ENCODE peak calls at places on chromosomes 12 and 14, in five cellular contexts. P, M, H, V and F are unnamed samples.

GRCh38 chr12:2957816-2958431 is 1.3 kb upstream of the TEAD4 start:
- DNase-seq in P (no peak), M (no peak), H (no peak), V (no peak), F (no peak)

GRCh38 chr14:104805326-104805678 is 4.4 kb downstream of the ZBTB42 start:
- DNase-seq in P (no peak), M (peak; percentile 69), H (no peak), V (no peak), F (no peak)

GRCh38 chr12:588658-589057 is 74.6 kb downstream of the NINJ2 start:
- DNase-seq in P (no peak), M (no peak), H (no peak), V (no peak), F (no peak)

GRCh38 chr14:32307881-32308582 is 21.1 kb upstream of the AKAP6 start:
- DNase-seq in P (no peak), M (no peak), H (no peak), V (no peak), F (no peak)

GRCh38 chr12:117105902-117106301 is 6.7 kb upstream of the TESC start:
- DNase-seq in P (no peak), M (no peak), H (no peak), V (peak; percentile 53), F (peak; percentile 43)

GRCh38 chr12:68998036-68998435 is 65.1 kb upstream of the CPM start:
- DNase-seq in P (no peak), M (no peak), H (no peak), V (no peak), F (no peak)

GRCh38 chr12:65895759-65896656 is 71.7 kb downstream of the HMGA2 start:
- DNase-seq in P (no peak), M (no peak), H (no peak), V (no peak), F (no peak)

GRCh38 chr12:92041742-92042141 is 103.9 kb downstream of the BTG1 start:
- DNase-seq in P (no peak), M (no peak), H (no peak), V (no peak), F (no peak)

GRCh38 chr14:68146812-68147211 is 327.2 kb downstream of the RAD51B start:
- DNase-seq in P (no peak), M (no peak), H (no peak), V (no peak), F (no peak)

GRCh38 chr12:28946361-28946760 is 202.7 kb upstream of the FAR2 start:
- DNase-seq in P (no peak), M (no peak), H (no peak), V (no peak), F (no peak)

GRCh38 chr12:110590806-110591326 is 7.7 kb upstream of the PPTC7 start:
- DNase-seq in P (no peak), M (no peak), H (no peak), V (no peak), F (peak; percentile 79)

GRCh38 chr14:55571125-55571889 is 8.7 kb upstream of the KTN1 start:
- DNase-seq in P (no peak), M (no peak), H (no peak), V (no peak), F (no peak)

GRCh38 chr14:91368681-91369416 is 48.8 kb downstream of the CCDC88C start:
- DNase-seq in P (no peak), M (no peak), H (no peak), V (no peak), F (no peak)

GRCh38 chr12:6613776-6614512 is 6.8 kb upstream of the CHD4 start:
- DNase-seq in P (peak; percentile 81), M (peak; percentile 91), H (peak; percentile 92), V (peak; percentile 55), F (peak; percentile 50)

GRCh38 chr14:96793547-96793946 is 3.6 kb upstream of the VRK1 start:
- DNase-seq in P (no peak), M (no peak), H (no peak), V (no peak), F (no peak)

GRCh38 chr12:124709722-124710656 is 142.6 kb upstream of the NCOR2 start:
- DNase-seq in P (no peak), M (no peak), H (no peak), V (no peak), F (no peak)

DNA sequence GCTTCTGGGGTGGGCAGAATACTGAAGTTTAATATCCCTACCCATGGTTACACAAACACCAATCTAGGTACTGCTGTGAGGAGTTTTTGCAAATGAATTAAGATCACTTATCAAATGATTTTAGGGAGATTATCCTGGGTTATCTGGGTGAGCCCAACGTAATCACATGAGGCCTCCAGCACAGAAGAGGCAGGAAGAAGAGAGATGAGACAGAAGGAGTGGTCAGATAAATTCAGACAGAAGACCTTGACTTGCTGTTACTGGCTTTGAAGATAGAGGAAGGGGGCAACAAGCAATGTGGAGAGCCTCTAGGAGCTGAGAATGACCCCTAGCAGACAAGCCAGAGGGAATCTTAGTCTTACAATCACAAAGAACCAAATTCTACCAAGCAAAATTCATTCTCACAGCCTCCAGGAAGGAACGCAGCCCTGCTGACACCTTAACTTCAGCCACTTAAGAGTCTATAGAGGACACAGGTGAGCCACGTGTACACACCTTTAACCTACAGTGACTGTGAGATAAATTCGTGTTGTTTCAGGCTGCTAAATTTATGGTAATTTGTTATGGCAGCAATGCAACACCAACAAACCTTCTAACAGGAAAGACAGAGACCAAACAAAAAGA is 49.4 kb downstream of the FERMT2 start:
- DNase-seq in P (no peak), M (no peak), H (no peak), V (no peak), F (no peak)
- H3K4me3 ChIP-seq in P (no peak overlapping the region), M (no peak overlapping the region), H (no peak overlapping the region), V (no peak overlapping the region), F (no peak overlapping the region)

DNA sequence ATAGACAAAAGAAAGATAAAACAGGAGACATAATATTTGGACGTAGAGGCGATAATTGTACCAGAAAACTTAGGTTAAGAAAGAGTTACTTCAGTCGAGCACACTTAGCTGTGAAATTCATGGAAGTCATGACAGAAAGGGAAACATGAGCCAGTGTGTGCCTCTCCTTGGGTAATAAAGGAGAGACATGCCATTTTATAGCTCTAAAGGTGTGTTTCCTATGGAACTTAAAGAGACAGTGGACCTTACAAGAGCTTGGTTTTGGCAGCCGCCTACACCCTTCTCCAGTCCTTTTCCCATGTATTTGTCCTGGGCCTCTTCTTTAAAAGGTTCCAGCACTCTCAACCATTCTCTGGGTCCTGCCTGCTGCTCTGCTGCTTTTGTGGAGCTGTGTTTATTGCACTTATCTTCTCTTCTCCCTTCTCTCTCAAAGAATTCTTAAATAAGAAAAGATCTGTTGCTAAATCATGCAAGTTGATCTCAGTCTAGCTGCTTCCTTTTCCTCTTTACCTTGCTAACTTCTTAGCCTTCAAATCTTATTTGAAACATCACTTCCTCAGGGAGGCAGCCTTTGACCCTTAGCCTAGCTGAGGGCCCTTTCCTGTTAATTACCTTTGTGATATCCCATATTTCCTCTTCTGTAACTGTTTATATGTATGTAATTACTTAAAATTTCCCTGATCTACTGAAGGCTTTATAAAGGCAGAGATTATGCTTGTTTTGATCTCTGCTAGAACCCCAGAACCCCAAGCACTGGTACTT is 81.8 kb upstream of the EVL start:
- DNase-seq in P (no peak), M (no peak), H (no peak), V (no peak), F (no peak)
- H3K4me3 ChIP-seq in P (no peak overlapping the region), M (no peak overlapping the region), H (no peak overlapping the region), V (no peak overlapping the region), F (no peak overlapping the region)

GRCh38 chr14:75980856-75981255 is 939 bp downstream of the TGFB3 start:
- DNase-seq in P (no peak), M (no peak), H (no peak), V (no peak), F (no peak)

GRCh38 chr14:75979641-75980422 is 2.0 kb downstream of the TGFB3 start:
- DNase-seq in P (no peak), M (no peak), H (no peak), V (no peak), F (no peak)

GRCh38 chr14:75978249-75978731 is 3.5 kb downstream of the TGFB3 start:
- DNase-seq in P (no peak), M (no peak), H (peak; percentile 79), V (no peak), F (no peak)

GRCh38 chr14:75977544-75977943 is 4.3 kb downstream of the TGFB3 start:
- DNase-seq in P (no peak), M (no peak), H (no peak), V (no peak), F (no peak)

DNA sequence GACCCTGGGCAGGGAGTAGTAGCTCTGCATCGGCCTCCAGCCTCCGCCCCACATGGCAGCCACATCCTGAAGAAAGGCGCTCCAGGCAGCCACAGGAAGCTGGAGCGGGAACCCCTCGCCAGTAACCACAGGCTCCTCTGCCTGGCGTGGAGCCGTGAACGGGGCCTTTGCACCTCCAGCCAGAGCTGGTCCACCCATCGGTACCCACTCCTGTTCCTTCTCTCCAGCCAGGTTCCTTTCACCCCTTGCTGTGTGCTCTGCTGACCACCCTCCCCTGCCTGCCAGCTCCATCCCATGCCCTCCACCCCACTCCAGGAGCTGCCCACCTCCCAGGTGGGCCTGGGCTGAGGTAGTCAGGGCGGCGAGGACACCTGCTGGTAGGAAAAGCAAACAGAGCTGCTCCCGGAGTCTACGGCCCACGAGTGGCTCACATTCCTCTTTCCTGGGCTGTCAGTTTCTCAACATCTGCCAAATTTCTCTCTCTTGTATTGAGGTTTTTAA is 2.7 kb downstream of the TGFB3 start:
- DNase-seq in P (no peak), M (no peak), H (peak; percentile 77), V (no peak), F (peak; percentile 34)
- H3K4me3 ChIP-seq in P (no peak overlapping the region), M (peak overlapping the region; percentile 75), H (peak overlapping the region; percentile 0), V (no peak overlapping the region), F (no peak overlapping the region)

DNA sequence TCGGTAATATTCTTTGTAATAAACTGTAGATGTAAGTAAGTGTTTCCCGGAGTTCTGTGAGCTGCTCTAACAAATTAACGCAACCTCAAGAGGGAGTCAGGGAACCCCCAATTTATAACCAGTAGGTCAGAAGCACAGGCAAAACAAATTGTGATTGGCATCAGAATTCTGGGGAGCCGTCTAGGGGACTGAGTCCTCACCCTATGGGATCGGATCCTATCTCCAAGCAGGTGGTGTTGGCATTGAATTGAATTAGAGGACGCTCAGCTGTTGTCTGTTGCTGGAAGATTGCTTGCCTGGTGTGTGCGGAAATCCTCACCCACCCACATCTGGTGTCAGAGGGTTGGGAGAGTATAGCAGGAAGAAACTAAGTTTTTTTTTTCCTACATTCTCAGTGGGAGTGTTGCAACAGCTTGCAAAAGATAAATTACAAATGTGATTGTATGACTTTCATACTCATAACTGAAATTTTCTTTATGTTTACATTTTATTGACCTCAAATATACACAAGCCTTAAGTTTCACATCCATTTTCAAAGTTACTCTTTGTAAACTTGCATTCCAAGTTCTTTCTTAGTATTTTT is 5.5 kb downstream of the TMEM52B start:
- DNase-seq in P (no peak), M (no peak), H (no peak), V (no peak), F (no peak)
- H3K4me3 ChIP-seq in P (no peak overlapping the region), M (no peak overlapping the region), H (no peak overlapping the region), V (no peak overlapping the region), F (no peak overlapping the region)

GRCh38 chr12:14904854-14905253 is 19.2 kb upstream of the MGP start:
- DNase-seq in P (no peak), M (no peak), H (no peak), V (no peak), F (no peak)
- H3K4me3 ChIP-seq in P (no peak overlapping the region), M (peak overlapping the region; percentile 13), H (no peak overlapping the region), V (no peak overlapping the region), F (no peak overlapping the region)

DNA sequence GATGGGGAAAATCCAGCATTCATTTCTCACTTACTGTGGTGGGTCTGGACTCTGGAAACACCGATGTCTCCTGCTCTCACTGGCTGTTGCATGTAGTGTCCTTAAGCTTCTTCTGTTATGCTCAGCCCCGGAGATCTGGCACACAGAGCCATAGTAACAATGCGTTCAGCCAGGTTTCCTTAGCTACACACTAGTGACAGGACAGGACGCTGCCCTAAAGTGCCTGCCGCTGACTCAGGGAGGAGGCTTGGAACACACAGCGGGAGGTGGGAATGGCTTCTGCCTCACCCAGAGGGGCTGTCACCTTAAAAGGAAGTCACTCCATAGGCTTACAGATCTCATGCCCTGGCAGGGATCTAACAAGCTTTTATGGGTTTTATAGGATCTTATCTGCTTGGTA is 95.4 kb upstream of the LMNTD1 start:
- DNase-seq in P (no peak), M (peak; percentile 48), H (no peak), V (no peak), F (no peak)
- H3K4me3 ChIP-seq in P (no peak overlapping the region), M (no peak overlapping the region), H (no peak overlapping the region), V (no peak overlapping the region), F (no peak overlapping the region)